ENCODE peak calls at places on chromosome 10, in five cellular contexts. U is left cardiac atrium; T is activated CD8-positive, alpha-beta memory T cell treated with anti-CD3 and anti-CD28 coated beads for 48 hours; N is NCI-H1436 treated with DMSO at 0.1 percent for 48 hours; W is LoVo. F is an unnamed sample.

GRCh38 chr10:5492322-5492855 is 7.0 kb downstream of the CALML5 start:
- DNase-seq in U (no peak), T (no peak), N (no peak), W (no peak), F (no peak)

GRCh38 chr10:88897019-88897853 is 17.2 kb downstream of the STAMBPL1 start:
- DNase-seq in U (peak), T (no peak), N (no peak), W (peak), F (peak)

GRCh38 chr10:17216217-17216900 is 11.7 kb upstream of the VIM start:
- DNase-seq in U (no peak), T (no peak), N (no peak), W (peak), F (no peak)

GRCh38 chr10:73368238-73368637 is 9.6 kb upstream of the CFAP70 start:
- DNase-seq in U (no peak), T (no peak), N (no peak), W (no peak), F (no peak)

GRCh38 chr10:69367469-69367868 is 49.2 kb downstream of the TACR2 start:
- DNase-seq in U (no peak), T (no peak), N (no peak), W (no peak), F (no peak)

GRCh38 chr10:62424026-62424425 is 49.9 kb downstream of the ZNF365 start:
- DNase-seq in U (no peak), T (no peak), N (no peak), W (no peak), F (no peak)

GRCh38 chr10:17910144-17910789 is 41.5 kb upstream of the SLC39A12 start:
- DNase-seq in U (peak), T (no peak), N (no peak), W (peak), F (peak)

GRCh38 chr10:62083868-62084267 is 182.4 kb downstream of the ARID5B start:
- DNase-seq in U (peak), T (no peak), N (peak), W (no peak), F (peak)

GRCh38 chr10:117107280-117107679 is 30.8 kb downstream of the VAX1 start:
- DNase-seq in U (no peak), T (no peak), N (no peak), W (no peak), F (no peak)

GRCh38 chr10:31602541-31603244 is 283.7 kb downstream of the ZEB1 start:
- DNase-seq in U (peak), T (no peak), N (no peak), W (no peak), F (peak)

GRCh38 chr10:32167450-32167849 is 111.2 kb upstream of the KIF5B start:
- DNase-seq in U (no peak), T (no peak), N (no peak), W (no peak), F (no peak)

GRCh38 chr10:20858292-20859124 is 38.6 kb downstream of the NEBL start:
- DNase-seq in U (no peak), T (no peak), N (no peak), W (peak), F (peak)

GRCh38 chr10:8103543-8103942 is 49.1 kb downstream of the GATA3 start:
- DNase-seq in U (no peak), T (no peak), N (no peak), W (no peak), F (no peak)

GRCh38 chr10:62106929-62107519 is 161.6 kb downstream of the RTKN2 start:
- DNase-seq in U (no peak), T (no peak), N (no peak), W (no peak), F (no peak)

GRCh38 chr10:113407218-113407617 is 145.6 kb upstream of the HABP2 start:
- DNase-seq in U (no peak), T (no peak), N (no peak), W (no peak), F (no peak)